ENCODE peak calls at places on chromosome 4, in ten cellular contexts. E is OCI-LY7, F is endothelial cell of umbilical vein, V is fibroblast of lung, J is uterus, B is A673, I is psoas muscle, L is ascending aorta, R is ovary, C is PC-3. X is an unnamed sample.

GRCh38 chr4:83852085-83852451 is 316.2 kb downstream of the GPAT3 start:
- DNase-seq in E (no peak), F (no peak), V (peak; percentile 29), J (no peak), B (no peak), I (no peak), L (no peak), R (no peak), C (peak; percentile 65), X (no peak)

GRCh38 chr4:147586032-147586431 is 31.2 kb upstream of the TMEM184C start:
- DNase-seq in E (no peak), F (no peak), V (no peak), J (no peak), B (no peak), I (no peak), L (no peak), R (peak; percentile 39), C (no peak), X (no peak)

GRCh38 chr4:56637791-56638190 is 43.3 kb downstream of the HOPX start:
- DNase-seq in E (no peak), F (peak; percentile 5), V (no peak), J (no peak), B (no peak), I (no peak), L (no peak), R (no peak), C (peak; percentile 74), X (no peak)

GRCh38 chr4:47664051-47664826 is 173.6 kb downstream of the CORIN start:
- DNase-seq in E (no peak), F (no peak), V (no peak), J (no peak), B (no peak), I (no peak), L (no peak), R (no peak), C (no peak), X (no peak)

GRCh38 chr4:125389713-125390112 is 75.0 kb downstream of the FAT4 start:
- DNase-seq in E (no peak), F (peak; percentile 83), V (peak; percentile 94), J (no peak), B (peak; percentile 59), I (no peak), L (no peak), R (no peak), C (peak; percentile 83), X (no peak)

GRCh38 chr4:54513231-54513630 is 144.5 kb upstream of the KIT start:
- DNase-seq in E (no peak), F (no peak), V (peak; percentile 76), J (no peak), B (no peak), I (no peak), L (no peak), R (no peak), C (peak; percentile 48), X (no peak)

GRCh38 chr4:124105212-124105611 is 607.3 kb downstream of the ANKRD50 start:
- DNase-seq in E (no peak), F (peak; percentile 22), V (no peak), J (no peak), B (no peak), I (no peak), L (no peak), R (no peak), C (peak; percentile 13), X (no peak)

GRCh38 chr4:173294444-173294843 is 39.7 kb downstream of the HMGB2 start:
- DNase-seq in E (no peak), F (no peak), V (no peak), J (no peak), B (no peak), I (no peak), L (no peak), R (no peak), C (no peak), X (no peak)

GRCh38 chr4:25367004-25367621 is 9.9 kb upstream of the ANAPC4 start:
- DNase-seq in E (peak; percentile 58), F (peak; percentile 63), V (peak; percentile 71), J (no peak), B (peak; percentile 57), I (no peak), L (no peak), R (no peak), C (peak; percentile 56), X (no peak)

GRCh38 chr4:48778431-48779094 is 1.5 kb downstream of the FRYL start:
- DNase-seq in E (no peak), F (peak; percentile 52), V (peak; percentile 69), J (no peak), B (peak; percentile 19), I (no peak), L (no peak), R (no peak), C (peak; percentile 21), X (no peak)

GRCh38 chr4:7824218-7824617 is 115.4 kb downstream of the AFAP1 start:
- DNase-seq in E (no peak), F (no peak), V (peak; percentile 95), J (no peak), B (no peak), I (no peak), L (no peak), R (no peak), C (no peak), X (no peak)

GRCh38 chr4:156815717-156816319 is 155.8 kb downstream of the PDGFC start:
- DNase-seq in E (no peak), F (no peak), V (no peak), J (no peak), B (peak; percentile 79), I (no peak), L (no peak), R (no peak), C (no peak), X (no peak)

GRCh38 chr4:111492501-111492900 is 652.8 kb upstream of the FAM241A start:
- DNase-seq in E (no peak), F (no peak), V (no peak), J (no peak), B (no peak), I (no peak), L (no peak), R (no peak), C (no peak), X (no peak)

GRCh38 chr4:182863501-182863900 is 53.7 kb downstream of the DCTD start:
- DNase-seq in E (no peak), F (no peak), V (no peak), J (no peak), B (no peak), I (no peak), L (no peak), R (no peak), C (no peak), X (peak; percentile 49)

GRCh38 chr4:18388029-18388428 is 366.5 kb upstream of the LCORL start:
- DNase-seq in E (no peak), F (peak; percentile 4), V (no peak), J (no peak), B (no peak), I (no peak), L (no peak), R (no peak), C (no peak), X (no peak)
- H3K27ac ChIP-seq in E (no peak overlapping the region), F (no peak overlapping the region), V (no peak overlapping the region), J (no peak overlapping the region), B (no peak overlapping the region), I (no peak overlapping the region), L (no peak overlapping the region), R (no peak overlapping the region), C (no peak overlapping the region), X (no peak overlapping the region)

GRCh38 chr4:94970650-94971049 is 212.9 kb downstream of the BMPR1B start:
- DNase-seq in E (no peak), F (no peak), V (no peak), J (no peak), B (no peak), I (no peak), L (no peak), R (no peak), C (no peak), X (no peak)
- TF ChIP-seq CTCF in E (no peak), F (no peak), V (no peak), J (no peak), B (no peak), I (no peak), L (no peak), R (no peak), C (no peak), X (no peak)

GRCh38 chr4:113978561-113979156 is 788 bp downstream of the ARSJ start:
- DNase-seq in E (no peak), F (peak; percentile 55), V (peak; percentile 45), J (peak; percentile 36), B (no peak), I (no peak), L (no peak), R (peak; percentile 39), C (peak; percentile 40), X (peak; percentile 56)
- H3K27ac ChIP-seq in E (no peak overlapping the region), F (peak overlapping the region; percentile 92), V (peak overlapping the region; percentile 93), J (peak overlapping the region; percentile 81), B (peak overlapping the region; percentile 71), I (no peak overlapping the region), L (peak overlapping the region; percentile 94), R (peak overlapping the region; percentile 82), C (peak overlapping the region; percentile 73), X (no peak overlapping the region)

DNA sequence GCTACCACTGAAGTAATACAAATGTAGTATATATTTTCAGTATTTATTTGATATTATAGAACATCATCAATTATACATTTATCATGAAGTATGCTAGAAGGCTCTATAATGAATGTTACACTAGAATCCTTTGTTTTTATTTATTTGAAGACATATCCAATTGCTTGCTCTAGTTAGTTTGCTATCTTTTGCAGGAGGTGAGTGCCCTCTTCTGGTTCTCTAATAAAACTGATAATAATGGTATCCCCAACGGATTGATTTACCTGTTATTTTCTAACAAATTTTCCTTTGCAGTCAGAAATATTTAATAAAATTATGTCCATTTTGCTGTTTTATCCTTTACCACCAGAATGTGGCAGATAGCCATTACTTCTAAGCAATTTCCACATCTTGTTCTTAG is 274.3 kb upstream of the TACR3 start:
- DNase-seq in E (no peak), F (no peak), V (peak; percentile 1), J (no peak), B (peak; percentile 43), I (no peak), L (no peak), R (no peak), C (peak; percentile 25), X (no peak)
- TF ChIP-seq CTCF in E (peak; percentile 51), F (no peak), V (no peak), J (no peak), B (peak; percentile 53), I (no peak), L (no peak), R (no peak), C (peak; percentile 51), X (peak; percentile 75)

DNA sequence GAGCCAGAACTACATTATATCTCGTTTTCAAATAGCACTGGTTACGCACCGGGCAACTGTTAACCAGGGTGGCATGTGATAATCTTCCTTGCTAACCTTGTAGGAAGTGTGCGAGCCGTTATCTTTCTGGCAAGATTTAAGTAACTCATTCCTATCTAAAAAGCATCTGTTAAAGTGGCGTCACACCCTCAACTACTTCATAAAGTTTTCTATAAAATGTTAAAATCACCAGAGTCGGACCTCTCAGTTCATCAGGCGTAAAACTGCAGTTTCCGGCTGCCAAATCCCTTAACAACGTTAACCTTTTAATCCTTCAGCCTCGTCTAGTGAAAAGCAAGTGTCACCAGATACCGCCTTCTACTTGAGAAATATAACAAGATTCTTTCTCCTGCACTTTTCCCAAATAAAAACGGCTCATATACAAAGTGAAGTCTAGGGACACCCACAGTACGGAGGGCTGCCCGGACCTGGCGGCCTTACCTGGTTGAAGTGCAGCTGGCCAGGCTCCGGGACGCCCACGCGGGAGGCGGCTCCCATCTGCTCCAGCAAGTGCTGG is 1.2 kb downstream of the SLC39A8 start:
- DNase-seq in E (peak; percentile 52), F (no peak), V (no peak), J (no peak), B (peak; percentile 54), I (no peak), L (no peak), R (no peak), C (peak; percentile 47), X (no peak)
- H3K27ac ChIP-seq in E (peak overlapping the region; percentile 94), F (no peak overlapping the region), V (no peak overlapping the region), J (peak overlapping the region; percentile 66), B (peak overlapping the region; percentile 58), I (peak overlapping the region; percentile 42), L (peak overlapping the region; percentile 23), R (peak overlapping the region; percentile 78), C (no peak overlapping the region), X (no peak overlapping the region)